ENCODE peak calls at places on chromosomes 11 and 22, in six cellular contexts. One of them, this sample, is unnamed.
A peak's percentile ranks its signal among the peaks of the same experiment; 100 is the strongest.

GRCh38 chr22:32765117-32765618 is 36.3 kb upstream of the TIMP3 start:
- DNase-seq in stimulated activated CD4-positive, alpha-beta T cell treated with anti-CD3 and anti-CD28 coated beads, Interleukin-4, amount 100 ng/mL, for 48 hours: no peak
- DNase-seq in heart left ventricle: no peak
- DNase-seq in adrenal gland: no peak
- DNase-seq in ACHN: no peak
- DNase-seq in DMS 273 treated with DMSO at 0.1 percent for 48 hours: no peak
- DNase-seq in this sample: no peak

GRCh38 chr11:67468056-67468455 is 995 bp downstream of the TMEM134 start:
- DNase-seq in heart left ventricle: no peak
- DNase-seq in stimulated activated CD4-positive, alpha-beta T cell treated with anti-CD3 and anti-CD28 coated beads, Interleukin-4, amount 100 ng/mL, for 48 hours: no peak
- DNase-seq in DMS 273 treated with DMSO at 0.1 percent for 48 hours: no peak
- DNase-seq in ACHN: no peak
- DNase-seq in adrenal gland: peak; percentile 66
- DNase-seq in this sample: no peak

GRCh38 chr22:45469573-45470383 is 32.9 kb upstream of the FBLN1 start:
- DNase-seq in DMS 273 treated with DMSO at 0.1 percent for 48 hours: peak; percentile 63
- DNase-seq in ACHN: no peak
- DNase-seq in heart left ventricle: no peak
- DNase-seq in adrenal gland: no peak
- DNase-seq in stimulated activated CD4-positive, alpha-beta T cell treated with anti-CD3 and anti-CD28 coated beads, Interleukin-4, amount 100 ng/mL, for 48 hours: no peak
- DNase-seq in this sample: no peak

GRCh38 chr11:43802509-43802908 is 78.1 kb upstream of the ALKBH3 start:
- DNase-seq in heart left ventricle: no peak
- DNase-seq in adrenal gland: no peak
- DNase-seq in stimulated activated CD4-positive, alpha-beta T cell treated with anti-CD3 and anti-CD28 coated beads, Interleukin-4, amount 100 ng/mL, for 48 hours: no peak
- DNase-seq in ACHN: no peak
- DNase-seq in DMS 273 treated with DMSO at 0.1 percent for 48 hours: no peak
- DNase-seq in this sample: no peak

GRCh38 chr11:19919050-19919561 is 206.5 kb downstream of the NAV2 start:
- DNase-seq in stimulated activated CD4-positive, alpha-beta T cell treated with anti-CD3 and anti-CD28 coated beads, Interleukin-4, amount 100 ng/mL, for 48 hours: no peak
- DNase-seq in adrenal gland: peak; percentile 70
- DNase-seq in ACHN: peak; percentile 89
- DNase-seq in heart left ventricle: peak; percentile 61
- DNase-seq in DMS 273 treated with DMSO at 0.1 percent for 48 hours: no peak
- DNase-seq in this sample: no peak

GRCh38 chr11:69899957-69900821 is 81.0 kb upstream of the FGF3 start:
- DNase-seq in ACHN: no peak
- DNase-seq in heart left ventricle: no peak
- DNase-seq in DMS 273 treated with DMSO at 0.1 percent for 48 hours: no peak
- DNase-seq in stimulated activated CD4-positive, alpha-beta T cell treated with anti-CD3 and anti-CD28 coated beads, Interleukin-4, amount 100 ng/mL, for 48 hours: no peak
- DNase-seq in adrenal gland: peak; percentile 93
- DNase-seq in this sample: no peak

GRCh38 chr11:17508816-17509215 is 32.2 kb upstream of the ABCC8 start:
- DNase-seq in heart left ventricle: no peak
- DNase-seq in DMS 273 treated with DMSO at 0.1 percent for 48 hours: no peak
- DNase-seq in adrenal gland: no peak
- DNase-seq in stimulated activated CD4-positive, alpha-beta T cell treated with anti-CD3 and anti-CD28 coated beads, Interleukin-4, amount 100 ng/mL, for 48 hours: no peak
- DNase-seq in ACHN: peak; percentile 42
- DNase-seq in this sample: no peak

GRCh38 chr22:37214431-37215025 is 2.3 kb upstream of the SSTR3 start:
- DNase-seq in adrenal gland: peak; percentile 11
- DNase-seq in stimulated activated CD4-positive, alpha-beta T cell treated with anti-CD3 and anti-CD28 coated beads, Interleukin-4, amount 100 ng/mL, for 48 hours: no peak
- DNase-seq in DMS 273 treated with DMSO at 0.1 percent for 48 hours: no peak
- DNase-seq in heart left ventricle: no peak
- DNase-seq in ACHN: no peak
- DNase-seq in this sample: no peak